ENCODE peak calls at places on chromosomes 13 and 19, in eight cellular contexts. A is left lung; E is GM23338; R is aorta; V is Peyer's patch; S is colonic mucosa; F is CD4-positive, CD25-positive, alpha-beta regulatory T cell; W is fibroblast of lung. B is an unnamed sample.
A peak's percentile ranks its signal among the peaks of the same experiment; 100 is the strongest.

GRCh38 chr13:40485611-40486517 is 180.6 kb downstream of the FOXO1 start:
- DNase-seq in W (no peak), S (no peak), A (no peak), E (no peak), V (no peak), F (peak; percentile 91), R (no peak), B (no peak)

GRCh38 chr19:41895745-41896580 is 13.0 kb downstream of the ARHGEF1 start:
- DNase-seq in E (peak; percentile 64), V (no peak), R (no peak), W (no peak), A (no peak), S (no peak), F (no peak), B (no peak)

GRCh38 chr13:48909088-48909389 is 66.7 kb upstream of the FNDC3A start:
- DNase-seq in S (no peak), E (no peak), A (no peak), R (no peak), W (no peak), V (no peak), F (no peak), B (no peak)

GRCh38 chr19:39996218-39996810 is 546 bp upstream of the ZNF546 start:
- DNase-seq in S (no peak), A (no peak), W (peak; percentile 77), V (no peak), R (peak; percentile 40), F (no peak), E (no peak), B (no peak)

GRCh38 chr19:42040031-42040430 is 30.0 kb downstream of the GRIK5 start:
- DNase-seq in V (no peak), E (no peak), A (peak; percentile 7), S (no peak), W (no peak), R (no peak), F (no peak), B (no peak)

GRCh38 chr13:31179754-31180153 is 18.1 kb upstream of the HSPH1 start:
- DNase-seq in E (no peak), R (no peak), F (no peak), A (no peak), V (no peak), W (no peak), S (no peak), B (no peak)

GRCh38 chr13:94128430-94128829 is 351.1 kb downstream of the DCT start:
- DNase-seq in S (peak; percentile 19), W (peak; percentile 70), F (no peak), V (no peak), R (no peak), E (no peak), A (no peak), B (no peak)

GRCh38 chr19:53878786-53879144 is 3.2 kb upstream of the PRKCG start:
- DNase-seq in R (no peak), A (no peak), S (no peak), E (no peak), W (peak; percentile 16), F (no peak), V (no peak), B (no peak)

GRCh38 chr19:21098291-21098690 is 16.3 kb downstream of the ZNF714 start:
- DNase-seq in E (no peak), R (no peak), S (no peak), W (no peak), A (no peak), F (no peak), V (no peak), B (no peak)

GRCh38 chr19:37933965-37934364 is 27.0 kb downstream of the SIPA1L3 start:
- DNase-seq in S (no peak), E (no peak), V (peak; percentile 79), A (no peak), W (peak; percentile 86), F (no peak), R (no peak), B (no peak)

GRCh38 chr19:37931941-37932655 is 25.1 kb downstream of the SIPA1L3 start:
- DNase-seq in E (peak; percentile 90), R (peak; percentile 77), F (no peak), S (peak; percentile 89), W (peak; percentile 88), A (peak; percentile 96), V (peak; percentile 90), B (peak; percentile 94)

GRCh38 chr19:37935341-37935740 is 28.3 kb downstream of the SIPA1L3 start:
- DNase-seq in W (no peak), E (no peak), F (no peak), R (no peak), A (no peak), V (no peak), S (no peak), B (no peak)

GRCh38 chr19:37930416-37930815 is 23.4 kb downstream of the SIPA1L3 start:
- DNase-seq in R (no peak), E (no peak), S (no peak), W (peak; percentile 60), V (no peak), F (no peak), A (no peak), B (peak; percentile 63)

GRCh38 chr19:37932985-37933953 is 26.3 kb downstream of the SIPA1L3 start:
- DNase-seq in F (no peak), S (peak; percentile 86), A (peak; percentile 80), V (peak; percentile 82), W (peak; percentile 71), E (no peak), R (peak; percentile 50), B (no peak)
- H3K27ac ChIP-seq in F (no peak overlapping the region), S (peak overlapping the region; percentile 88), A (peak overlapping the region; percentile 73), V (peak overlapping the region; percentile 81), W (no peak overlapping the region), E (peak overlapping the region; percentile 98), R (no peak overlapping the region), B (peak overlapping the region; percentile 81)

DNA sequence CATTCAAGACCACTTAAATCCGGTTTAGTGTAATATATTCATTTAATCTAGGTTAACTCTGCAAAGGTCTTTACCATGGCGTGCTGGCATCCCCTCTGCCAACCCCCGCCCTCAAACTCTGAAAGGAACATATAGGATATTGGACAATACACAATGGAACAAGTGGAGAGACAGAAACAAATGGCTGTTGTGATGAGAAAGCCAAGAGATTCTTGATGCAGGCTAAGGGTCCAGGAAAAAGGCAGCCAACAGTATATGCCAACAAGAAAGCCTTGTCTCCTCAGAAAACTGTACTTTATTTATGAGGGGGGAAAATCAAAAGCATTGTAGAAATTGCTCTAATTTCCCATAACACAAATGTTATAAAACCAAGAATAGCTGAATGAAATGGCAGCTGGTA is 407.3 kb upstream of the SGCG start:
- DNase-seq in S (no peak), R (no peak), F (no peak), A (no peak), W (no peak), E (no peak), V (no peak), B (no peak)
- H3K4me3 ChIP-seq in S (no peak overlapping the region), R (no peak overlapping the region), F (no peak overlapping the region), A (no peak overlapping the region), W (no peak overlapping the region), E (no peak overlapping the region), V (no peak overlapping the region), B (no peak overlapping the region)

GRCh38 chr19:22257916-22258315 is 28.3 kb upstream of the ZNF729 start:
- DNase-seq in V (no peak), F (no peak), E (no peak), W (no peak), A (no peak), S (no peak), R (no peak), B (no peak)

GRCh38 chr19:22261596-22261995 is 24.6 kb upstream of the ZNF729 start:
- DNase-seq in V (no peak), R (no peak), S (no peak), A (no peak), E (no peak), W (no peak), F (no peak), B (no peak)

GRCh38 chr19:22257381-22257780 is 28.9 kb upstream of the ZNF729 start:
- DNase-seq in V (no peak), F (no peak), E (no peak), S (no peak), W (no peak), R (no peak), A (no peak), B (no peak)

GRCh38 chr19:22260499-22260898 is 25.7 kb upstream of the ZNF729 start:
- DNase-seq in E (no peak), R (no peak), V (no peak), W (no peak), F (no peak), A (no peak), S (no peak), B (no peak)

DNA sequence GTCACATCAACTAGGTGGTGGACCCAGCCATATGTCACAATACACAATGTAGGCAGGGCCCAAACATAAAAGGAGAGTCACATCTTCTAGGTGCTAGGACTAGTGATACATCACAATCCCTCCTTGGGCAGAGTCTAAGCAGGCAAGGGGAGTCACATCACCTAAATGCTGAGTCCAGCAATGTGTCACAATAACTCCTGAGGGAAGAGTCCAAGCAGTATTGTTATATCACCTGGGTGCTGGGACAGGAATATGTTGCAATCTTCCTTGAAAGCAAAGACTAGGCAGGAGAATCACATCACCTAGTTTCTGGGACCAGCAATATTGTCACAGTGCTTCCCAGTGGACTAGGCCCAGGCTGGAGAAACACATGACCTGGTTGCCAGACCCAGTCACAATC is 29.4 kb upstream of the ZNF729 start:
- DNase-seq in S (no peak), E (no peak), R (no peak), W (no peak), A (no peak), F (no peak), V (no peak), B (no peak)
- H3K36me3 ChIP-seq in S (no peaks in the 10 kb centered on the region), E (no peaks in the 10 kb centered on the region), R (no peaks in the 10 kb centered on the region), W (no peaks in the 10 kb centered on the region), A (no peaks in the 10 kb centered on the region), F (no peaks in the 10 kb centered on the region), V (no peaks in the 10 kb centered on the region), B (no peaks in the 10 kb centered on the region)

GRCh38 chr19:17136617-17137016 is 61.0 kb downstream of the MYO9B start:
- DNase-seq in V (no peak), W (no peak), E (no peak), F (no peak), S (no peak), A (no peak), R (no peak), B (no peak)
- H3K27ac ChIP-seq in V (no peak overlapping the region), W (no peak overlapping the region), E (peak overlapping the region; percentile 97), F (no peak overlapping the region), S (no peak overlapping the region), A (peak overlapping the region; percentile 83), R (peak overlapping the region; percentile 94), B (peak overlapping the region; percentile 92)